ENCODE peak calls at places on chromosomes 2 and 18, in ten cellular contexts. I, O, B, V, W, J, L, M, Q and E are unnamed samples.

GRCh38 chr2:26401739-26402541 is at the start of gene DRC1:
- DNase-seq in I (peak; percentile 73), O (peak; percentile 88), B (no peak), V (peak; percentile 89), W (peak; percentile 49), J (peak; percentile 68), L (no peak), M (no peak), Q (peak; percentile 15), E (peak; percentile 37)

GRCh38 chr2:39380525-39381150 is 56.4 kb downstream of the MAP4K3 start:
- DNase-seq in I (no peak), O (no peak), B (no peak), V (no peak), W (no peak), J (no peak), L (no peak), M (no peak), Q (no peak), E (no peak)

GRCh38 chr2:8654041-8654440 is 27.8 kb upstream of the ID2 start:
- DNase-seq in I (no peak), O (no peak), B (no peak), V (no peak), W (no peak), J (no peak), L (no peak), M (no peak), Q (no peak), E (no peak)

GRCh38 chr2:65367517-65367916 is 64.9 kb downstream of the SPRED2 start:
- DNase-seq in I (peak; percentile 33), O (peak; percentile 88), B (no peak), V (no peak), W (no peak), J (no peak), L (no peak), M (no peak), Q (no peak), E (peak; percentile 89)

GRCh38 chr18:57910817-57911216 is 107.7 kb upstream of the ATP8B1 start:
- DNase-seq in I (no peak), O (no peak), B (no peak), V (peak; percentile 9), W (no peak), J (no peak), L (no peak), M (no peak), Q (peak; percentile 28), E (no peak)

GRCh38 chr2:162828545-162828944 is 10.0 kb downstream of the KCNH7 start:
- DNase-seq in I (peak; percentile 13), O (no peak), B (no peak), V (no peak), W (no peak), J (peak; percentile 51), L (no peak), M (no peak), Q (no peak), E (no peak)

GRCh38 chr2:37625781-37626548 is 45.5 kb downstream of the CDC42EP3 start:
- DNase-seq in I (no peak), O (no peak), B (peak; percentile 75), V (no peak), W (peak; percentile 57), J (no peak), L (no peak), M (no peak), Q (peak; percentile 83), E (no peak)

GRCh38 chr2:88139203-88139702 is 11.4 kb upstream of the FABP1 start:
- DNase-seq in I (no peak), O (no peak), B (no peak), V (no peak), W (no peak), J (no peak), L (no peak), M (no peak), Q (no peak), E (no peak)

GRCh38 chr2:144860421-144860820 is 340.5 kb upstream of the ZEB2 start:
- DNase-seq in I (no peak), O (no peak), B (no peak), V (no peak), W (no peak), J (no peak), L (no peak), M (no peak), Q (no peak), E (no peak)

GRCh38 chr2:240398711-240399267 is 36.7 kb upstream of the GPC1 start:
- DNase-seq in I (no peak), O (no peak), B (no peak), V (no peak), W (no peak), J (no peak), L (no peak), M (no peak), Q (no peak), E (no peak)

GRCh38 chr18:58455318-58455950 is 173.5 kb downstream of the ALPK2 start:
- DNase-seq in I (no peak), O (no peak), B (no peak), V (no peak), W (no peak), J (no peak), L (no peak), M (no peak), Q (peak; percentile 42), E (no peak)

GRCh38 chr2:70678576-70679143 is 89.3 kb downstream of the ADD2 start:
- DNase-seq in I (no peak), O (no peak), B (peak; percentile 21), V (no peak), W (no peak), J (no peak), L (no peak), M (no peak), Q (no peak), E (no peak)

GRCh38 chr18:63788447-63789096 is 13.4 kb downstream of the SERPINB7 start:
- DNase-seq in I (no peak), O (peak; percentile 63), B (peak; percentile 56), V (no peak), W (no peak), J (no peak), L (no peak), M (no peak), Q (peak; percentile 81), E (peak; percentile 58)

GRCh38 chr2:8119782-8120551 is 561.9 kb upstream of the ID2 start:
- DNase-seq in I (no peak), O (no peak), B (no peak), V (no peak), W (no peak), J (no peak), L (no peak), M (no peak), Q (peak; percentile 6), E (no peak)

GRCh38 chr2:64262068-64262467 is 117.8 kb upstream of the PELI1 start:
- DNase-seq in I (no peak), O (peak; percentile 58), B (no peak), V (no peak), W (no peak), J (no peak), L (no peak), M (no peak), Q (no peak), E (no peak)

GRCh38 chr2:12759248-12759647 is 42.5 kb downstream of the TRIB2 start:
- DNase-seq in I (no peak), O (no peak), B (no peak), V (no peak), W (no peak), J (no peak), L (no peak), M (no peak), Q (no peak), E (peak; percentile 59)

GRCh38 chr18:70160075-70160678 is 45.3 kb downstream of the RTTN start:
- DNase-seq in I (no peak), O (no peak), B (no peak), V (no peak), W (no peak), J (no peak), L (no peak), M (no peak), Q (no peak), E (no peak)

GRCh38 chr2:133266926-133267590 is 301.2 kb downstream of the NCKAP5 start:
- DNase-seq in I (no peak), O (peak; percentile 51), B (no peak), V (no peak), W (no peak), J (no peak), L (no peak), M (no peak), Q (no peak), E (no peak)

GRCh38 chr2:205721057-205721767 is 38.9 kb downstream of the NRP2 start:
- DNase-seq in I (no peak), O (no peak), B (no peak), V (peak; percentile 42), W (no peak), J (peak; percentile 6), L (no peak), M (no peak), Q (no peak), E (no peak)

GRCh38 chr2:603869-604268 is 73.3 kb downstream of the TMEM18 start:
- DNase-seq in I (no peak), O (no peak), B (no peak), V (no peak), W (no peak), J (peak; percentile 39), L (no peak), M (no peak), Q (no peak), E (no peak)

GRCh38 chr2:11655495-11655894 is 14.5 kb downstream of the NTSR2 start:
- DNase-seq in I (no peak), O (no peak), B (no peak), V (no peak), W (no peak), J (no peak), L (no peak), M (no peak), Q (no peak), E (no peak)